ENCODE peak calls at places on chromosomes 5 and 9, in ten cellular contexts. K is stimulated activated CD4-positive, alpha-beta T cell treated with anti-CD3 and anti-CD28 coated beads, Interleukin-4, amount 100 ng/mL, for 24 hours; N is WTC11; W is AG04449; Q is left cardiac atrium; O is NCI-H1436; E is M059J; L is heart left ventricle; R is WERI-Rb-1; H is activated CD8-positive, alpha-beta memory T cell treated with anti-CD3 and anti-CD28 coated beads for 48 hours. B is an unnamed sample.

GRCh38 chr5:61840354-61840753 is 465.7 kb upstream of the KIF2A start:
- DNase-seq in H (no peak), O (no peak), K (no peak), Q (no peak), N (no peak), W (no peak), E (no peak), L (no peak), R (no peak), B (no peak)

GRCh38 chr5:161421067-161421466 is 125.5 kb downstream of the GABRB2 start:
- DNase-seq in N (no peak), E (no peak), K (no peak), Q (no peak), W (no peak), L (no peak), H (no peak), O (no peak), R (no peak), B (no peak)

GRCh38 chr9:98977246-98977681 is 33.6 kb downstream of the COL15A1 start:
- DNase-seq in N (no peak), W (no peak), R (no peak), E (no peak), H (no peak), L (peak), Q (peak), O (no peak), K (no peak), B (no peak)

GRCh38 chr5:72379936-72380335 is 59.8 kb downstream of the PTCD2 start:
- DNase-seq in N (no peak), E (peak), W (no peak), L (no peak), R (no peak), K (no peak), H (no peak), Q (no peak), O (no peak), B (no peak)

GRCh38 chr5:77011498-77011897 is 18.7 kb upstream of the AGGF1 start:
- DNase-seq in H (no peak), E (no peak), R (no peak), K (no peak), L (no peak), O (no peak), Q (no peak), N (no peak), W (no peak), B (no peak)

GRCh38 chr5:5188377-5189020 is 48.4 kb downstream of the ADAMTS16 start:
- DNase-seq in W (no peak), K (no peak), R (no peak), N (no peak), L (no peak), E (no peak), Q (no peak), H (no peak), O (no peak), B (no peak)

GRCh38 chr5:122435738-122436137 is 123.7 kb downstream of the SNCAIP start:
- DNase-seq in O (no peak), H (no peak), Q (no peak), E (no peak), N (no peak), W (no peak), K (no peak), R (no peak), L (no peak), B (no peak)

GRCh38 chr9:36063804-36064447 is 27.2 kb downstream of the RECK start:
- DNase-seq in E (no peak), K (no peak), O (no peak), W (no peak), H (no peak), L (no peak), R (no peak), N (no peak), Q (no peak), B (no peak)

GRCh38 chr5:32504923-32505596 is 60.5 kb upstream of the ZFR start:
- DNase-seq in O (peak), W (peak), R (peak), H (no peak), E (peak), L (peak), K (no peak), Q (peak), N (no peak), B (peak)

GRCh38 chr9:76717611-76718010 is 46.6 kb upstream of the PCA3 start:
- DNase-seq in E (peak), N (no peak), K (no peak), Q (no peak), R (no peak), O (no peak), L (no peak), H (no peak), W (no peak), B (peak)

B was measured in NB4.